ENCODE peak calls at places on chromosomes 13 and 19, in four cellular contexts. Y is CD8-positive, alpha-beta T cell; N is tibial artery; U is cardiac fibroblast. P is an unnamed sample.

GRCh38 chr19:2101417-2102335 is 5.0 kb downstream of the IZUMO4 start:
- DNase-seq in U (no peak), N (no peak), Y (no peak), P (no peak)

GRCh38 chr19:17579523-17580244 is 24.2 kb downstream of the COLGALT1 start:
- DNase-seq in U (peak; percentile 83), Y (no peak), N (no peak), P (peak; percentile 66)

GRCh38 chr13:79998386-79998785 is 342.5 kb downstream of the SPRY2 start:
- DNase-seq in N (no peak), U (no peak), Y (no peak), P (no peak)

GRCh38 chr19:48629599-48630288 is 7.4 kb downstream of the DBP start:
- DNase-seq in Y (no peak), N (peak; percentile 77), U (no peak), P (peak; percentile 65)

GRCh38 chr19:28468701-28469459 is 744.1 kb downstream of the UQCRFS1 start:
- DNase-seq in U (peak; percentile 84), N (no peak), Y (peak; percentile 58), P (no peak)

GRCh38 chr19:17125052-17125727 is 49.6 kb downstream of the MYO9B start:
- DNase-seq in U (no peak), Y (peak; percentile 54), N (no peak), P (no peak)

GRCh38 chr19:5588906-5589676 is 21.3 kb upstream of the TINCR start:
- DNase-seq in N (no peak), Y (no peak), U (no peak), P (no peak)

GRCh38 chr19:1970003-1970805 is 29.2 kb downstream of the CSNK1G2 start:
- DNase-seq in N (no peak), U (no peak), Y (no peak), P (no peak)

GRCh38 chr19:11088508-11089253 is 582 bp upstream of the LDLR start:
- DNase-seq in U (peak; percentile 45), N (peak; percentile 83), Y (no peak), P (peak; percentile 71)

GRCh38 chr13:40189885-40190655 is 476.4 kb downstream of the FOXO1 start:
- DNase-seq in U (no peak), Y (peak; percentile 62), N (no peak), P (peak; percentile 84)

GRCh38 chr19:19111138-19111835 is 27.0 kb downstream of the TMEM161A start:
- DNase-seq in Y (no peak), N (no peak), U (no peak), P (no peak)

GRCh38 chr13:19622189-19622588 is 11.3 kb upstream of the MPHOSPH8 start:
- DNase-seq in N (no peak), U (no peak), Y (no peak), P (no peak)

GRCh38 chr13:76965759-76966421 is 17.6 kb downstream of the ACOD1 start:
- DNase-seq in U (peak; percentile 67), N (peak; percentile 73), Y (no peak), P (peak; percentile 87)

GRCh38 chr19:44260695-44261446 is 1.2 kb downstream of the ZNF233 start:
- DNase-seq in Y (no peak), N (no peak), U (peak; percentile 10), P (no peak)

GRCh38 chr13:49814551-49815270 is 22.2 kb upstream of the KPNA3 start:
- DNase-seq in N (no peak), Y (no peak), U (peak; percentile 23), P (no peak)

GRCh38 chr19:47020992-47021496 is 1.4 kb downstream of the NPAS1 start:
- DNase-seq in Y (no peak), N (no peak), U (no peak), P (no peak)

GRCh38 chr13:45280751-45281634 is 60.0 kb downstream of the TPT1 start:
- DNase-seq in U (peak; percentile 83), N (peak; percentile 74), Y (no peak), P (peak; percentile 80)

GRCh38 chr13:57633141-57633949 is 1.8 kb downstream of the PCDH17 start:
- DNase-seq in Y (no peak), N (peak; percentile 82), U (peak; percentile 14), P (peak; percentile 73)

GRCh38 chr13:107743983-107744382 is 471.4 kb downstream of the LIG4 start:
- DNase-seq in N (no peak), Y (no peak), U (no peak), P (no peak)

GRCh38 chr19:56718231-56718630 is 46.7 kb upstream of the ZNF835 start:
- DNase-seq in Y (no peak), N (no peak), U (no peak), P (no peak)
- TF ChIP-seq CTCF in Y (no peak), N (no peak), U (no peak), P (no peak)

GRCh38 chr13:71477735-71478134 is 389.3 kb downstream of the DACH1 start:
- DNase-seq in Y (no peak), N (no peak), U (peak; percentile 20), P (no peak)
- TF ChIP-seq CTCF in Y (no peak), N (no peak), U (peak; percentile 36), P (no peak)

GRCh38 chr13:91020635-91021034 is 326.9 kb upstream of the MIR17HG start:
- DNase-seq in Y (no peak), N (no peak), U (no peak), P (no peak)

GRCh38 chr13:91014696-91015095 is 332.8 kb upstream of the MIR17HG start:
- DNase-seq in Y (no peak), U (no peak), N (no peak), P (no peak)

GRCh38 chr13:91017031-91017668 is 330.3 kb upstream of the MIR17HG start:
- DNase-seq in N (no peak), Y (no peak), U (peak; percentile 46), P (peak; percentile 65)

DNA sequence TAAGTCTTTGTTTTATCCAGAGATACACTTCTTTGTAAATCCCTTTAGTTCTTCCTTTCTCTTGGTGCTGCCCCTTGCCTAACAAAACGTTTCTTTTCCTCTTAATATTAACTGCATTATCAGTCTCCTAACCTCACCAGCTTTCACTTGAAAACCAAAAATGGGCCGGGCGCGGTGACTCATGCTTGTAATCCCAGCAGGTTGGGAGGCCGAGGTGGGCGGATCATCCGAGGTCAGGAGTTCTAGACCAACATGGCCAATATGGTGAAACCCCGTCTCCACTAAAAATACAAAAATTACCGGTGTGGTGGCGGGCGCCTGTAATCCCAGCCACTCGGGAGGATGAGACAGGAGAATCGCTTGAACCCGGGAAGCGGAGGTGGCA is 329.8 kb upstream of the MIR17HG start:
- DNase-seq in N (no peak), U (peak; percentile 5), Y (no peak), P (no peak)
- TF ChIP-seq CTCF in N (no peak), U (no peak), Y (no peak), P (no peak)

DNA sequence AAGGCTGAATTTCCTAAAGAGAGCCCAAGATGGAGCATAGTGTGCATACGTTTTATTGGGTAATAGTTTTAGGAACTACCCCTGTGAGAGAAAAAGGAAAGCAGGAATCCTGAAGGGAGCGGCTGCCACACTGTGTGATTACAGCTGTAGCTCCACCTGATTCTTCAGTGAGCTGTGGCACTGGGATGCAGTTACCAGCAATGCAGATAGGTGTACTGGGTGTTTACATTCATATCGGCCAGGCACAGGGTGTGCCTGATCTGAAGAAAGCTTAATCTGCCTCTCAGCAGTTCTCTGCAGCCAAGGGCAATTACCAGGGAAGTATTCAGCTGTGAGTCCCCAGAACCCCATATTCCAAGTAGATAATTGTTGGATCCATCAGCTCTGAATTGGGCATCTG is 1541.8 kb downstream of the EFNB2 start:
- DNase-seq in U (no peak), Y (no peak), N (no peak), P (no peak)
- TF ChIP-seq CTCF in U (no peak), Y (no peak), N (no peak), P (no peak)

GRCh38 chr19:32630338-32630737 is 44.6 kb downstream of the ANKRD27 start:
- DNase-seq in N (no peak), Y (no peak), U (no peak), P (no peak)
- TF ChIP-seq CTCF in N (no peak), Y (no peak), U (no peak), P (no peak)

GRCh38 chr13:109333893-109334651 is 452.3 kb downstream of the IRS2 start:
- DNase-seq in U (no peak), N (no peak), Y (no peak), P (no peak)
- TF ChIP-seq CTCF in U (no peak), N (no peak), Y (no peak), P (no peak)

DNA sequence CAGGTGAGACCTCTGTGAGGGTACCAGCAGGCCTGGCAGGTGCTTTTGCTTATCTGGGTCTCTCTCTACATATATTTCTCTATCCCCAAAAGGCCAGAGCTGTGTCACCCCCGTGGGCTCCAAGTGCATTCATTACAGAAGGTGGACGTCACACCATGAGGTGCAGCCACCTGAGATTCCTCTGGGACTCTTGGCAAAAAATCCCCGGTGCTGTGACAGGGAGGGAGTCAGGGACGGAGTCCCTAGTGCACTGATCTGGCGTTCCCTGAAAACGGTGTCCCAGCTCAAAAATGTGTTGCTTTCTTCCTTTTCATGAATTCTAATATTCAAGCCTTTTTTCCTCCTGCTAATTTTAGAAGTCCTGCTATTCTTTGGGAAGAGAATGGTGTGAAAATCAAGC is 13.5 kb downstream of the TSHZ3 start:
- DNase-seq in N (no peak), U (no peak), Y (no peak), P (no peak)
- TF ChIP-seq CTCF in N (no peak), U (no peak), Y (no peak), P (no peak)

DNA sequence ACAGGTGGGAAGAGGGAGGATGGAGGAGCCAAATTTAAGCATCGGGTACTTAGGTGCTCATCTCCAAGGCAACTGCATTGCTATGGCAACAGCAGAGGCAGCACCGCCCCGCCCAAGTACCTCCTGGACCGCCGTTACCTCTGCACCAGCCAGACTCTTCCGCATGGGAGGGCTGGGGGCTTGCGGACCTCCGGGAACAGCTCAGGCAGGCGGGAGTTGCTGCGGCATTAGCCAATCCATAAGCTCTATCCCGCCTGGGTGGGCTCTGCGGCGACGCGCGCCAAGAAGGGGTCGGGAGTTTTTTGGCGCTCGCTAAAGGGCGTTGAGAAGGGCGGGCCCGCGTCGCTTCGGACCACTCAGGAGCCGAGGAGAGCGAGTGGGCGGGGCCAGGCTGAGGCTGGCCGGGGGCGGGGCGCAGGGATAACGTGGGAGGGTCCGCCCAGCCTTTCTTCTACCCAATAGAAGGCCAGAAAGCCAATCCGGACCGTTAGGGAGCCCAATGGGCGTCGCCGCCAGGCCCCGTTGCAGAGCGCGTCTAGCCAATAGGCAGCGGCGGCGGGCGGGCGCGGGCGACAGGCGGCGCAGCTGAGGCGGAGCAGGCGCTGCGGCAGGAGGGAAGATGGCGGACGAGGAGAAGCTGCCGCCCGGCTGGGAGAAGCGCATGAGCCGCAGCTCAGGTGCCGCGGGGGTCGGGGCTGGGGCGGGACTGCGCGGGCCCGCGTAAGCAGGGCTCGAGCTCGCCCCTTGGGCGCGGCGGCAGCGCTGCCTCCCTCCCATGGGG is at the start of gene PIN1:
- DNase-seq in N (peak; percentile 99), U (peak; percentile 99), Y (peak; percentile 99), P (peak; percentile 100)
- TF ChIP-seq CTCF in N (peak; percentile 69), U (no peak), Y (no peak), P (peak; percentile 63)